ENCODE peak calls at places on chromosomes 7 and 10, in four cellular contexts. P is NCI-H345, O is HuH-7, Z is T-helper 1 cell. F is an unnamed sample.

GRCh38 chr7:116601426-116601825 is 70.6 kb upstream of the MET start:
- DNase-seq in P (no peak), O (no peak), Z (no peak), F (no peak)

GRCh38 chr10:12704488-12704887 is 297.0 kb downstream of the CCDC3 start:
- DNase-seq in P (no peak), O (no peak), Z (no peak), F (no peak)

GRCh38 chr10:17910144-17910789 is 41.5 kb upstream of the SLC39A12 start:
- DNase-seq in P (no peak), O (peak), Z (no peak), F (peak)

GRCh38 chr7:47338031-47338430 is 243.9 kb downstream of the TNS3 start:
- DNase-seq in P (no peak), O (no peak), Z (no peak), F (no peak)

GRCh38 chr7:137313196-137313595 is 30.3 kb downstream of the PTN start:
- DNase-seq in P (no peak), O (no peak), Z (no peak), F (no peak)

GRCh38 chr10:51815723-51816122 is 116.3 kb upstream of the CSTF2T start:
- DNase-seq in P (no peak), O (no peak), Z (no peak), F (no peak)

GRCh38 chr7:140546947-140547346 is 67.6 kb upstream of the MKRN1 start:
- DNase-seq in P (no peak), O (no peak), Z (no peak), F (no peak)

GRCh38 chr10:71796749-71797405 is 23.6 kb upstream of the VSIR start:
- DNase-seq in P (no peak), O (no peak), Z (no peak), F (peak)

GRCh38 chr7:74267756-74268565 is 13.8 kb upstream of the RFC2 start:
- DNase-seq in P (no peak), O (no peak), Z (no peak), F (no peak)

GRCh38 chr7:158811894-158812293 is 17.4 kb downstream of the ESYT2 start:
- DNase-seq in P (no peak), O (no peak), Z (no peak), F (no peak)

GRCh38 chr7:106840342-106840741 is 24.7 kb upstream of the PIK3CG start:
- DNase-seq in P (no peak), O (no peak), Z (no peak), F (peak)

GRCh38 chr10:77498829-77499228 is 138.8 kb downstream of the KCNMA1 start:
- DNase-seq in P (no peak), O (no peak), Z (no peak), F (no peak)

GRCh38 chr7:17266559-17266958 is 31.9 kb upstream of the AHR start:
- DNase-seq in P (no peak), O (no peak), Z (no peak), F (no peak)

GRCh38 chr10:116825901-116826300 is 23.4 kb upstream of the ENO4 start:
- DNase-seq in P (no peak), O (no peak), Z (no peak), F (no peak)

GRCh38 chr7:141702047-141702567 is at the start of gene DENND11:
- DNase-seq in P (peak), O (peak), Z (peak), F (peak)

GRCh38 chr10:34206078-34206477 is 609.0 kb downstream of the PARD3 start:
- DNase-seq in P (no peak), O (no peak), Z (no peak), F (no peak)

GRCh38 chr10:4226941-4227540 is 442.0 kb upstream of the KLF6 start:
- DNase-seq in P (no peak), O (no peak), Z (no peak), F (no peak)

GRCh38 chr10:72889391-72889831 is 4.1 kb upstream of the OIT3 start:
- DNase-seq in P (peak), O (no peak), Z (no peak), F (no peak)

GRCh38 chr7:102433319-102434038 is at the start of gene ORAI2:
- DNase-seq in P (peak), O (peak), Z (peak), F (peak)

GRCh38 chr10:92691042-92691590 is 1.4 kb downstream of the HHEX start:
- DNase-seq in P (no peak), O (no peak), Z (no peak), F (peak)

GRCh38 chr7:115135769-115136410 is 214.0 kb downstream of the MDFIC start:
- DNase-seq in P (no peak), O (no peak), Z (no peak), F (no peak)

GRCh38 chr10:117140525-117140902 is 2.4 kb upstream of the VAX1 start:
- DNase-seq in P (no peak), O (no peak), Z (no peak), F (peak)

GRCh38 chr10:122419890-122420623 is 34.4 kb upstream of the ARMS2 start:
- DNase-seq in P (no peak), O (no peak), Z (no peak), F (no peak)

GRCh38 chr7:150996289-150997074 is 5.7 kb downstream of the NOS3 start:
- DNase-seq in P (no peak), O (no peak), Z (no peak), F (no peak)

GRCh38 chr7:149202831-149203231 is 7.5 kb downstream of the ZNF282 start:
- DNase-seq in P (no peak), O (no peak), Z (no peak), F (no peak)

GRCh38 chr7:135745702-135746312 is 2.8 kb downstream of the FAM180A start:
- DNase-seq in P (no peak), O (no peak), Z (no peak), F (no peak)

GRCh38 chr7:41977165-41977651 is 259.8 kb downstream of the GLI3 start:
- DNase-seq in P (peak), O (peak), Z (no peak), F (no peak)

GRCh38 chr10:112131361-112131760 is 52.2 kb downstream of the GPAM start:
- DNase-seq in P (no peak), O (no peak), Z (no peak), F (no peak)

GRCh38 chr10:115950320-115950719 is 322.7 kb downstream of the GFRA1 start:
- DNase-seq in P (no peak), O (no peak), Z (no peak), F (no peak)

GRCh38 chr7:130369110-130369711 is 11.1 kb upstream of the CPA1 start:
- DNase-seq in P (peak), O (peak), Z (no peak), F (no peak)

GRCh38 chr10:125152646-125153368 is 7.6 kb downstream of the CTBP2 start:
- DNase-seq in P (peak), O (no peak), Z (no peak), F (no peak)

GRCh38 chr7:30694218-30694745 is 12.0 kb upstream of the CRHR2 start:
- DNase-seq in P (no peak), O (peak), Z (no peak), F (no peak)

GRCh38 chr10:99232357-99232999 is 3.2 kb downstream of the HPSE2 start:
- DNase-seq in P (peak), O (no peak), Z (no peak), F (peak)

GRCh38 chr10:100518761-100519241 is 860 bp downstream of the SEC31B start:
- DNase-seq in P (peak), O (peak), Z (peak), F (peak)

GRCh38 chr10:75857269-75857846 is 425.9 kb downstream of the LRMDA start:
- DNase-seq in P (no peak), O (no peak), Z (no peak), F (no peak)

GRCh38 chr7:16989883-16990413 is 108.2 kb upstream of the AGR3 start:
- DNase-seq in P (peak), O (peak), Z (no peak), F (no peak)

GRCh38 chr10:85614566-85614965 is 752.0 kb downstream of the GRID1 start:
- DNase-seq in P (no peak), O (no peak), Z (no peak), F (no peak)

GRCh38 chr7:77684030-77684429 is 12.2 kb upstream of the RSBN1L start:
- DNase-seq in P (no peak), O (no peak), Z (no peak), F (peak)

F was measured in WTC11.